ENCODE peak calls at places on chromosomes 6 and 20, in five cellular contexts. U is central memory CD4-positive, alpha-beta T cell; Q is foreskin melanocyte; X is M059J; B is stimulated activated CD4-positive, alpha-beta T cell treated with anti-CD3 and anti-CD28 coated beads, Interleukin-4, amount 100 ng/mL, for 48 hours. D is an unnamed sample.

GRCh38 chr20:50731930-50732690 is 730 bp downstream of the PARD6B start:
- DNase-seq in Q (no peak), U (no peak), X (peak), B (no peak), D (no peak)

GRCh38 chr6:155274533-155274932 is 10.7 kb downstream of the CLDN20 start:
- DNase-seq in X (peak), Q (no peak), B (no peak), U (no peak), D (no peak)

GRCh38 chr6:16292942-16293341 is 54.6 kb downstream of the GMPR start:
- DNase-seq in X (no peak), Q (no peak), U (no peak), B (no peak), D (no peak)

GRCh38 chr20:17518339-17519052 is 12.7 kb downstream of the BFSP1 start:
- DNase-seq in U (no peak), Q (no peak), B (no peak), X (peak), D (no peak)

GRCh38 chr6:168999392-168999791 is 254.3 kb downstream of the THBS2 start:
- DNase-seq in U (no peak), Q (no peak), B (no peak), X (peak), D (no peak)

GRCh38 chr6:69866351-69867074 is at the start of gene COL19A1:
- DNase-seq in B (peak), X (peak), U (peak), Q (no peak), D (peak)

GRCh38 chr6:118894425-118895240 is 681 bp downstream of the ASF1A start:
- DNase-seq in U (peak), X (peak), B (peak), Q (peak), D (peak)

GRCh38 chr6:37137201-37137880 is 32.6 kb upstream of the PIM1 start:
- DNase-seq in Q (peak), U (peak), B (peak), X (peak), D (peak)

GRCh38 chr20:34364013-34364382 is 925 bp downstream of the ITCH start:
- DNase-seq in Q (peak), U (no peak), B (peak), X (peak), D (no peak)

GRCh38 chr20:32737371-32738223 is 5.7 kb downstream of the COMMD7 start:
- DNase-seq in U (peak), B (no peak), X (peak), Q (peak), D (no peak)

GRCh38 chr20:37755665-37756064 is 61.8 kb downstream of the CTNNBL1 start:
- DNase-seq in U (no peak), X (no peak), B (no peak), Q (no peak), D (no peak)

GRCh38 chr6:147245693-147246092 is 41.5 kb downstream of the STXBP5 start:
- DNase-seq in U (no peak), Q (no peak), X (no peak), B (no peak), D (no peak)

GRCh38 chr6:108947114-108947854 is 99.1 kb downstream of the ARMC2 start:
- DNase-seq in U (no peak), X (peak), B (no peak), Q (peak), D (no peak)

GRCh38 chr20:25136643-25137559 is 55.0 kb upstream of the VSX1 start:
- DNase-seq in U (no peak), X (peak), Q (peak), B (no peak), D (no peak)

GRCh38 chr20:2254333-2254732 is 41.5 kb upstream of the TGM3 start:
- DNase-seq in Q (peak), X (peak), B (no peak), U (no peak), D (no peak)

GRCh38 chr6:137763861-137764260 is 103.2 kb upstream of the TNFAIP3 start:
- DNase-seq in X (peak), B (no peak), Q (no peak), U (no peak), D (no peak)

GRCh38 chr6:13263669-13264068 is 64.7 kb downstream of the TBC1D7 start:
- DNase-seq in X (no peak), U (no peak), B (no peak), Q (no peak), D (no peak)

GRCh38 chr6:134701301-134701700 is 248.6 kb downstream of the ALDH8A1 start:
- DNase-seq in Q (no peak), B (no peak), U (no peak), X (no peak), D (no peak)

GRCh38 chr6:3119040-3119723 is 671 bp downstream of the BPHL start:
- DNase-seq in Q (no peak), X (peak), B (no peak), U (no peak), D (no peak)

GRCh38 chr6:32068867-32069266 is 30.7 kb downstream of the CYP21A2 start:
- DNase-seq in U (no peak), X (no peak), B (no peak), Q (no peak), D (no peak)

GRCh38 chr6:13788820-13789219 is 25.5 kb downstream of the MCUR1 start:
- DNase-seq in B (no peak), Q (no peak), X (no peak), U (no peak), D (no peak)

GRCh38 chr20:21936720-21937380 is 231.4 kb downstream of the PAX1 start:
- DNase-seq in U (no peak), Q (no peak), X (no peak), B (no peak), D (no peak)

GRCh38 chr6:6674872-6675271 is 86.4 kb downstream of the LY86 start:
- DNase-seq in B (no peak), Q (no peak), U (no peak), X (no peak), D (no peak)

GRCh38 chr6:69729870-69730449 is 66.8 kb downstream of the LMBRD1 start:
- DNase-seq in B (no peak), Q (no peak), X (peak), U (no peak), D (no peak)